ENCODE peak calls at places on chromosomes 12 and 14, in five cellular contexts. Z is A172, K is keratinocyte, S is mucosa of gallbladder, W is mesothelial cell of epicardium. G is an unnamed sample.

GRCh38 chr14:73260574-73260973 is 23.3 kb downstream of the PAPLN start:
- DNase-seq in Z (no peak), K (no peak), S (no peak), W (no peak), G (no peak)

GRCh38 chr14:66137076-66137475 is 349.1 kb upstream of the CCDC196 start:
- DNase-seq in Z (no peak), K (no peak), S (no peak), W (no peak), G (no peak)

GRCh38 chr14:34853041-34853440 is 22.1 kb downstream of the BAZ1A start:
- DNase-seq in Z (no peak), K (no peak), S (no peak), W (no peak), G (no peak)

GRCh38 chr12:106195638-106196037 is 52.2 kb downstream of the CKAP4 start:
- DNase-seq in Z (no peak), K (no peak), S (peak), W (no peak), G (no peak)

GRCh38 chr14:97866664-97867063 is 1069.5 kb downstream of the VRK1 start:
- DNase-seq in Z (no peak), K (no peak), S (no peak), W (no peak), G (no peak)

GRCh38 chr14:102819790-102820330 is 42.6 kb downstream of the TRAF3 start:
- DNase-seq in Z (no peak), K (no peak), S (no peak), W (no peak), G (no peak)

GRCh38 chr14:103204852-103205540 is 81.7 kb downstream of the TNFAIP2 start:
- DNase-seq in Z (no peak), K (no peak), S (no peak), W (no peak), G (no peak)

GRCh38 chr14:71606575-71606974 is 325.7 kb upstream of the RGS6 start:
- DNase-seq in Z (no peak), K (no peak), S (no peak), W (no peak), G (no peak)

GRCh38 chr14:21268612-21269251 is 510 bp downstream of the HNRNPC start:
- DNase-seq in Z (peak), K (no peak), S (peak), W (peak), G (no peak)

GRCh38 chr14:35113308-35113950 is 8.4 kb downstream of the PPP2R3C start:
- DNase-seq in Z (no peak), K (no peak), S (no peak), W (no peak), G (no peak)

GRCh38 chr12:1474059-1474537 is 120.3 kb downstream of the FBXL14 start:
- DNase-seq in Z (peak), K (peak), S (no peak), W (peak), G (no peak)

GRCh38 chr14:24456980-24457379 is 14.4 kb upstream of the SDR39U1 start:
- DNase-seq in Z (no peak), K (no peak), S (no peak), W (no peak), G (no peak)

GRCh38 chr12:116246490-116247179 is 30.9 kb downstream of the MED13L start:
- DNase-seq in Z (no peak), K (no peak), S (no peak), W (no peak), G (no peak)

GRCh38 chr14:32102152-32102787 is 25.2 kb downstream of the ARHGAP5 start:
- DNase-seq in Z (no peak), K (no peak), S (no peak), W (no peak), G (no peak)

GRCh38 chr12:39327520-39327919 is 115.4 kb downstream of the KIF21A start:
- DNase-seq in Z (no peak), K (no peak), S (no peak), W (no peak), G (no peak)

GRCh38 chr12:43648636-43649035 is 96.6 kb upstream of the ADAMTS20 start:
- DNase-seq in Z (no peak), K (no peak), S (no peak), W (no peak), G (no peak)

GRCh38 chr12:40020261-40020691 is 85.6 kb downstream of the SLC2A13 start:
- DNase-seq in Z (no peak), K (no peak), S (no peak), W (no peak), G (no peak)

GRCh38 chr14:38217538-38217937 is 9.8 kb downstream of the SSTR1 start:
- DNase-seq in Z (no peak), K (no peak), S (no peak), W (no peak), G (no peak)

GRCh38 chr14:44803239-44803905 is 158.4 kb downstream of the KLHL28 start:
- DNase-seq in Z (peak), K (peak), S (no peak), W (no peak), G (no peak)

GRCh38 chr12:92431146-92431545 is 271.6 kb upstream of the PLEKHG7 start:
- DNase-seq in Z (no peak), K (no peak), S (peak), W (no peak), G (no peak)

GRCh38 chr12:118136559-118137003 is 657 bp downstream of the PEBP1 start:
- DNase-seq in Z (peak), K (no peak), S (peak), W (peak), G (no peak)

GRCh38 chr14:21097616-21098133 is 780 bp downstream of the ZNF219 start:
- DNase-seq in Z (no peak), K (no peak), S (no peak), W (no peak), G (no peak)

GRCh38 chr14:103109789-103110415 is 13.4 kb upstream of the TNFAIP2 start:
- DNase-seq in Z (peak), K (no peak), S (no peak), W (no peak), G (no peak)

GRCh38 chr12:58066296-58066695 is 124.9 kb downstream of the ATP23 start:
- DNase-seq in Z (no peak), K (no peak), S (no peak), W (no peak), G (no peak)